ENCODE peak calls at places on chromosomes 5 and 9, in seven cellular contexts. R is GM12878, B is HCT116, W is SK-N-SH, M is K562, O is HepG2, D is H1. K is an unnamed sample.

GRCh38 chr5:622946-623522 is 10.9 kb downstream of the CEP72 start:
- DNase-seq in R (no peak), B (no peak), W (no peak), M (no peak), O (no peak), D (no peak), K (no peak)

GRCh38 chr5:178839319-178839704 is 20.4 kb upstream of the ZNF354B start:
- DNase-seq in R (no peak), B (peak), W (peak), M (peak), O (peak), D (peak), K (peak)

GRCh38 chr9:137147091-137147792 is 8.3 kb downstream of the GRIN1 start:
- DNase-seq in R (no peak), B (no peak), W (no peak), M (no peak), O (no peak), D (no peak), K (no peak)

GRCh38 chr9:14153310-14153720 is 160.6 kb downstream of the NFIB start:
- DNase-seq in R (no peak), B (no peak), W (no peak), M (no peak), O (no peak), D (no peak), K (no peak)

GRCh38 chr5:2995035-2995434 is 243.6 kb upstream of the IRX2 start:
- DNase-seq in R (no peak), B (no peak), W (no peak), M (no peak), O (no peak), D (no peak), K (no peak)

GRCh38 chr5:78984611-78985406 is at the start of gene ARSB:
- DNase-seq in R (no peak), B (peak), W (peak), M (peak), O (peak), D (peak), K (peak)

GRCh38 chr5:174750720-174751119 is 26.3 kb downstream of the MSX2 start:
- DNase-seq in R (no peak), B (no peak), W (no peak), M (no peak), O (no peak), D (no peak), K (no peak)

GRCh38 chr9:127411122-127411521 is 13.1 kb upstream of the ZNF79 start:
- DNase-seq in R (no peak), B (no peak), W (no peak), M (no peak), O (no peak), D (no peak), K (no peak)

GRCh38 chr9:128497824-128498610 is 6.5 kb upstream of the GLE1 start:
- DNase-seq in R (no peak), B (no peak), W (no peak), M (no peak), O (no peak), D (no peak), K (no peak)

GRCh38 chr9:34279431-34279830 is 49.6 kb downstream of the KIF24 start:
- DNase-seq in R (no peak), B (no peak), W (peak), M (no peak), O (no peak), D (no peak), K (peak)

GRCh38 chr5:52859619-52860018 is 71.9 kb downstream of the ITGA1 start:
- DNase-seq in R (no peak), B (no peak), W (peak), M (no peak), O (no peak), D (no peak), K (no peak)

GRCh38 chr5:72842816-72843215 is 26.4 kb downstream of the TNPO1 start:
- DNase-seq in R (no peak), B (peak), W (no peak), M (peak), O (no peak), D (no peak), K (peak)

GRCh38 chr5:91361790-91362189 is 21.3 kb downstream of the ARRDC3 start:
- DNase-seq in R (no peak), B (no peak), W (no peak), M (no peak), O (no peak), D (no peak), K (no peak)

GRCh38 chr5:65190328-65191053 is 291.2 kb downstream of the ADAMTS6 start:
- DNase-seq in R (peak), B (no peak), W (no peak), M (no peak), O (no peak), D (no peak), K (no peak)

GRCh38 chr5:83570916-83571315 is 99.4 kb downstream of the VCAN start:
- DNase-seq in R (no peak), B (no peak), W (no peak), M (no peak), O (no peak), D (no peak), K (no peak)

GRCh38 chr5:43702815-43703214 is 99.8 kb downstream of the NNT start:
- DNase-seq in R (no peak), B (no peak), W (peak), M (no peak), O (no peak), D (no peak), K (no peak)

GRCh38 chr9:133135193-133135745 is 14.2 kb upstream of the RALGDS start:
- DNase-seq in R (no peak), B (peak), W (peak), M (no peak), O (no peak), D (no peak), K (no peak)

GRCh38 chr5:95715799-95716461 is 15.2 kb upstream of the RHOBTB3 start:
- DNase-seq in R (no peak), B (peak), W (no peak), M (no peak), O (no peak), D (no peak), K (no peak)

GRCh38 chr5:6719417-6719816 is 6.2 kb downstream of the TENT4A start:
- DNase-seq in R (no peak), B (no peak), W (no peak), M (no peak), O (no peak), D (no peak), K (no peak)

GRCh38 chr5:174303035-174303434 is 257.5 kb downstream of the NSG2 start:
- DNase-seq in R (no peak), B (no peak), W (peak), M (no peak), O (no peak), D (no peak), K (no peak)

GRCh38 chr9:92715488-92716231 is 45.7 kb upstream of the IPPK start:
- DNase-seq in R (no peak), B (no peak), W (no peak), M (peak), O (no peak), D (no peak), K (no peak)

GRCh38 chr5:134769206-134769605 is 10.6 kb downstream of the DDX46 start:
- DNase-seq in R (no peak), B (no peak), W (no peak), M (no peak), O (peak), D (no peak), K (no peak)

GRCh38 chr5:60888359-60889061 is 44.4 kb upstream of the ELOVL7 start:
- DNase-seq in R (no peak), B (no peak), W (no peak), M (no peak), O (no peak), D (no peak), K (no peak)

GRCh38 chr9:967436-967835 is 9.0 kb upstream of the DMRT3 start:
- DNase-seq in R (no peak), B (no peak), W (no peak), M (no peak), O (no peak), D (no peak), K (peak)

GRCh38 chr5:171629221-171630005 is 156.2 kb upstream of the SMIM23 start:
- DNase-seq in R (no peak), B (peak), W (no peak), M (peak), O (no peak), D (no peak), K (no peak)

GRCh38 chr5:135569755-135570452 is 8.9 kb downstream of the CXCL14 start:
- DNase-seq in R (no peak), B (peak), W (peak), M (peak), O (peak), D (no peak), K (no peak)

GRCh38 chr5:76544268-76544926 is 78.8 kb downstream of the F2RL2 start:
- DNase-seq in R (peak), B (peak), W (peak), M (peak), O (peak), D (no peak), K (peak)

GRCh38 chr5:147935032-147935431 is 28.7 kb upstream of the C5orf46 start:
- DNase-seq in R (no peak), B (peak), W (peak), M (no peak), O (peak), D (peak), K (peak)

GRCh38 chr9:95167998-95168397 is 149.5 kb downstream of the FANCC start:
- DNase-seq in R (no peak), B (peak), W (peak), M (peak), O (peak), D (peak), K (peak)

GRCh38 chr9:91842358-91842757 is 107.7 kb downstream of the ROR2 start:
- DNase-seq in R (no peak), B (no peak), W (no peak), M (no peak), O (no peak), D (no peak), K (no peak)

GRCh38 chr9:127194881-127195713 is 69.5 kb upstream of the GARNL3 start:
- DNase-seq in R (no peak), B (peak), W (no peak), M (no peak), O (peak), D (no peak), K (peak)

GRCh38 chr9:2465921-2466460 is 155.6 kb upstream of the VLDLR start:
- DNase-seq in R (peak), B (peak), W (no peak), M (no peak), O (peak), D (no peak), K (peak)

GRCh38 chr9:748861-749497 is 92.5 kb upstream of the DMRT1 start:
- DNase-seq in R (no peak), B (no peak), W (no peak), M (no peak), O (no peak), D (no peak), K (no peak)

GRCh38 chr5:22316291-22316690 is 536.9 kb downstream of the CDH12 start:
- DNase-seq in R (no peak), B (no peak), W (no peak), M (no peak), O (no peak), D (no peak), K (no peak)

GRCh38 chr5:167790462-167791260 is 500.8 kb upstream of the WWC1 start:
- DNase-seq in R (no peak), B (no peak), W (no peak), M (no peak), O (no peak), D (no peak), K (no peak)

GRCh38 chr5:90135979-90136378 is 273.6 kb downstream of the CETN3 start:
- DNase-seq in R (no peak), B (no peak), W (no peak), M (peak), O (peak), D (peak), K (peak)

GRCh38 chr5:143495823-143496275 is 92.4 kb upstream of the NR3C1 start:
- DNase-seq in R (no peak), B (no peak), W (no peak), M (no peak), O (no peak), D (no peak), K (no peak)
- TF ChIP-seq JUND in R (no peak), B (no peak), W (peak), M (no peak), O (no peak), D (no peak), K (no peak)

DNA sequence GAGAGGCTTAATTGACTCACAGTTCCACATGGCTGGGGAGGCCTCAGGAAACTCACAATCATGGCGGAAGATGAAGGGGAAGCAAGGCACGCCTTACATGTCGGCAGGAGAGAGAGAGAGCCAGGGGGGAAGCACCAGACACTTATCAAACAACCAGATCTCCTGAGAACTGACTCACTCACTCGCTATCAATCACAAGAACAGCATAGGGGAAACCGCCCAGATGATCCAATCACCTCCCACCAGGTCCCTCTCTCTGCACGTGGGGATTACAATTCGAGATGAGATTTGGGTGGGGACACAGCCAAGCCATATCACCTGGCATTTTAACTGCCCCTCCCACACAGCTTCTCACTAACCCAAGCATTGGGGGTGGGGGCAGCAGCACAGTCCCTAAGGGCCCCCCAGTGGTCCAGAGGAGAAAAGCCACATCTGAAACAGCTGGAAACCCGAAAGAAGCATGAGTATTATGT is 76.1 kb upstream of the ASS1 start:
- DNase-seq in R (no peak), B (no peak), W (no peak), M (peak), O (no peak), D (no peak), K (no peak)
- TF ChIP-seq JUND in R (no peak), B (no peak), W (no peak), M (peak), O (no peak), D (no peak), K (no peak)

GRCh38 chr9:27429436-27429835 is 94.7 kb upstream of the IFNK start:
- DNase-seq in R (no peak), B (no peak), W (no peak), M (no peak), O (no peak), D (no peak), K (no peak)
- TF ChIP-seq JUND in R (no peak), B (no peak), W (no peak), M (no peak), O (no peak), D (no peak), K (no peak)

GRCh38 chr9:79471577-79472543 is 99.9 kb upstream of the TLE4 start:
- DNase-seq in R (no peak), B (no peak), W (peak), M (no peak), O (no peak), D (no peak), K (peak)
- TF ChIP-seq JUND in R (no peak), B (no peak), W (no peak), M (no peak), O (no peak), D (no peak), K (no peak)

GRCh38 chr9:114308361-114308950 is 14.4 kb upstream of the ORM1 start:
- DNase-seq in R (no peak), B (no peak), W (no peak), M (no peak), O (no peak), D (no peak), K (no peak)
- TF ChIP-seq JUND in R (no peak), B (no peak), W (no peak), M (no peak), O (no peak), D (no peak), K (no peak)

K was measured in T47D.